ENCODE peak calls at places on chromosomes 13 and 19, in eight cellular contexts. One of them, this sample, is unnamed.

GRCh38 chr13:35926859-35927530 is 204.2 kb downstream of the DCLK1 start:
- DNase-seq in spleen: no peak
- DNase-seq in tibial nerve: peak; percentile 59
- DNase-seq in K562: no peak
- DNase-seq in uterus: peak; percentile 47
- DNase-seq in heart left ventricle: no peak
- DNase-seq in A549: no peak
- DNase-seq in upper lobe of left lung: no peak
- DNase-seq in this sample: no peak

GRCh38 chr13:51879133-51879532 is 17.4 kb downstream of the CCDC70 start:
- DNase-seq in spleen: no peak
- DNase-seq in tibial nerve: no peak
- DNase-seq in K562: no peak
- DNase-seq in uterus: no peak
- DNase-seq in heart left ventricle: no peak
- DNase-seq in A549: no peak
- DNase-seq in upper lobe of left lung: no peak
- DNase-seq in this sample: peak; percentile 13

GRCh38 chr13:60009300-60010248 is 154.2 kb downstream of the DIAPH3 start:
- DNase-seq in spleen: no peak
- DNase-seq in tibial nerve: no peak
- DNase-seq in K562: no peak
- DNase-seq in uterus: no peak
- DNase-seq in heart left ventricle: no peak
- DNase-seq in A549: peak; percentile 9
- DNase-seq in upper lobe of left lung: no peak
- DNase-seq in this sample: no peak

GRCh38 chr13:33536639-33537425 is 251.3 kb upstream of the STARD13 start:
- DNase-seq in spleen: no peak
- DNase-seq in tibial nerve: no peak
- DNase-seq in K562: no peak
- DNase-seq in uterus: no peak
- DNase-seq in heart left ventricle: no peak
- DNase-seq in A549: peak; percentile 10
- DNase-seq in upper lobe of left lung: no peak
- DNase-seq in this sample: no peak

GRCh38 chr13:42883771-42884170 is 102.4 kb downstream of the FAM216B start:
- DNase-seq in spleen: no peak
- DNase-seq in tibial nerve: no peak
- DNase-seq in K562: no peak
- DNase-seq in uterus: no peak
- DNase-seq in heart left ventricle: no peak
- DNase-seq in A549: peak; percentile 21
- DNase-seq in upper lobe of left lung: no peak
- DNase-seq in this sample: peak; percentile 33

GRCh38 chr19:58428617-58429016 is 11.3 kb downstream of the ZNF132 start:
- DNase-seq in spleen: no peak
- DNase-seq in tibial nerve: no peak
- DNase-seq in K562: no peak
- DNase-seq in uterus: no peak
- DNase-seq in heart left ventricle: no peak
- DNase-seq in A549: no peak
- DNase-seq in upper lobe of left lung: no peak
- DNase-seq in this sample: no peak

GRCh38 chr13:71118779-71119364 is 748.1 kb downstream of the DACH1 start:
- DNase-seq in spleen: no peak
- DNase-seq in tibial nerve: no peak
- DNase-seq in K562: no peak
- DNase-seq in uterus: no peak
- DNase-seq in heart left ventricle: no peak
- DNase-seq in A549: no peak
- DNase-seq in upper lobe of left lung: no peak
- DNase-seq in this sample: no peak

GRCh38 chr13:26614721-26615120 is 57.2 kb downstream of the WASF3 start:
- DNase-seq in spleen: no peak
- DNase-seq in tibial nerve: no peak
- DNase-seq in K562: no peak
- DNase-seq in uterus: no peak
- DNase-seq in heart left ventricle: no peak
- DNase-seq in A549: no peak
- DNase-seq in upper lobe of left lung: no peak
- DNase-seq in this sample: no peak

GRCh38 chr13:95243207-95243606 is 58.0 kb downstream of the ABCC4 start:
- DNase-seq in spleen: no peak
- DNase-seq in tibial nerve: no peak
- DNase-seq in K562: peak; percentile 71
- DNase-seq in uterus: no peak
- DNase-seq in heart left ventricle: no peak
- DNase-seq in A549: no peak
- DNase-seq in upper lobe of left lung: no peak
- DNase-seq in this sample: no peak

GRCh38 chr13:107518292-107518691 is 697.0 kb downstream of the LIG4 start:
- DNase-seq in spleen: no peak
- DNase-seq in tibial nerve: no peak
- DNase-seq in K562: no peak
- DNase-seq in uterus: no peak
- DNase-seq in heart left ventricle: no peak
- DNase-seq in A549: no peak
- DNase-seq in upper lobe of left lung: no peak
- DNase-seq in this sample: peak; percentile 18

DNA sequence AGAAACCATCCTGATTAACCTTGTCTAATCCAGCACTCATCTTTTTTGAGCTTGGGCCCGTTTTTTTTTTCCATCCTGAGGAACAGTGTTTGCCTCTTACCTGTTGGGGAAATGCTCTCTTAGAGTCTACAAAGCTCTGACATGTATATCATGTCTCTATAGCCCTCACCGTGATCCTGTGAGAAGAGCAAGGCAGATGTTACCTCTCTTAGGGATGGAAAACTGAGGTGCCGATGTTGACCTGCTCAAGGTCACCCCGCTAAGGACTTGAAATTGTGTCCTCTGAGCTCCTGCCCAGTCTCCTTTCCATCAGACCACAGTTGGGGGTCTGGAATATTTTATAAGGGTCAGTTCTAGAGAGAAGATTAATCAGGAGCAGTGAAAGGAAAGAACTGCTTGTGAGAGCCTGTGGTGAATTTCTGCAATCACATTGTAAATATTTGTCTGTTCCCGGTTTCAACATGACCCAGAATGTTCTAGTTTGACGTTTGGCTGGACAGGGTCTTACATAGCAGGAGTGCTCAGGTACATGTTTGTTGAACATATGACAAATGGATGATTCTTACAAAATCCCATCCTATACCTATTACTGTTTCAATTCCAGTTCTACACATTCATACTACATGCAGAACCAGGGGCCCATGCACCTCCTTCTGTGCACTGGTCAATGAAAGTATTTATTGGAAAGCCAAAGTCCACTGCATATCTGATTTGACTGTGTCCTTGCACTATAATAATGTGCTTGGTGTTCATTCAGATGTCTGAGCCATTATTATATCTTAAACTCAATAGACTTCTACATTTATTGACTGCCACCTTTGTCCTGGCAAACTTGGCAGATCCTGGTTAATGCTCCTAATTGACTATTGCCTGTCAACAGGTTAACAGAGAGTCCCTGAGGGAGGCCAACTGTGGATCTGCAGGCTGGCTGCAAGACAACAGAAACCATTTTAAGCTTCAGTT is 12.1 kb downstream of the SLC25A15 start:
- DNase-seq in spleen: no peak
- DNase-seq in tibial nerve: no peak
- DNase-seq in K562: no peak
- DNase-seq in uterus: no peak
- DNase-seq in heart left ventricle: no peak
- DNase-seq in A549: no peak
- DNase-seq in upper lobe of left lung: no peak
- DNase-seq in this sample: no peak
- TF ChIP-seq POLR2A in spleen: no peak
- TF ChIP-seq POLR2A in tibial nerve: no peak
- TF ChIP-seq POLR2A in K562: no peak
- TF ChIP-seq POLR2A in uterus: no peak
- TF ChIP-seq POLR2A in heart left ventricle: no peak
- TF ChIP-seq POLR2A in A549: no peak
- TF ChIP-seq POLR2A in upper lobe of left lung: no peak
- TF ChIP-seq POLR2A in this sample: no peak

GRCh38 chr19:16088351-16088984 is 12.2 kb downstream of the TPM4 start:
- DNase-seq in spleen: no peak
- DNase-seq in tibial nerve: no peak
- DNase-seq in K562: no peak
- DNase-seq in uterus: no peak
- DNase-seq in heart left ventricle: no peak
- DNase-seq in A549: peak; percentile 80
- DNase-seq in upper lobe of left lung: no peak
- DNase-seq in this sample: no peak
- TF ChIP-seq CTCF in spleen: no peak
- TF ChIP-seq CTCF in tibial nerve: no peak
- TF ChIP-seq CTCF in K562: no peak
- TF ChIP-seq CTCF in uterus: no peak
- TF ChIP-seq CTCF in heart left ventricle: no peak
- TF ChIP-seq CTCF in A549: no peak
- TF ChIP-seq CTCF in upper lobe of left lung: no peak
- TF ChIP-seq CTCF in this sample: peak; percentile 11

GRCh38 chr13:39468306-39468705 is 134.7 kb downstream of the LHFPL6 start:
- DNase-seq in spleen: no peak
- DNase-seq in tibial nerve: no peak
- DNase-seq in K562: no peak
- DNase-seq in uterus: no peak
- DNase-seq in heart left ventricle: no peak
- DNase-seq in A549: no peak
- DNase-seq in upper lobe of left lung: no peak
- DNase-seq in this sample: no peak
- TF ChIP-seq POLR2A in spleen: no peak
- TF ChIP-seq POLR2A in tibial nerve: no peak
- TF ChIP-seq POLR2A in K562: no peak
- TF ChIP-seq POLR2A in uterus: no peak
- TF ChIP-seq POLR2A in heart left ventricle: no peak
- TF ChIP-seq POLR2A in A549: no peak
- TF ChIP-seq POLR2A in upper lobe of left lung: no peak
- TF ChIP-seq POLR2A in this sample: no peak

GRCh38 chr19:52351512-52351911 is 15.5 kb downstream of the ZNF610 start:
- DNase-seq in spleen: no peak
- DNase-seq in tibial nerve: no peak
- DNase-seq in K562: no peak
- DNase-seq in uterus: no peak
- DNase-seq in heart left ventricle: no peak
- DNase-seq in A549: no peak
- DNase-seq in upper lobe of left lung: no peak
- DNase-seq in this sample: peak; percentile 55
- TF ChIP-seq CTCF in spleen: no peak
- TF ChIP-seq CTCF in tibial nerve: no peak
- TF ChIP-seq CTCF in K562: peak; percentile 20
- TF ChIP-seq CTCF in uterus: no peak
- TF ChIP-seq CTCF in heart left ventricle: no peak
- TF ChIP-seq CTCF in A549: no peak
- TF ChIP-seq CTCF in upper lobe of left lung: no peak
- TF ChIP-seq CTCF in this sample: peak; percentile 48

DNA sequence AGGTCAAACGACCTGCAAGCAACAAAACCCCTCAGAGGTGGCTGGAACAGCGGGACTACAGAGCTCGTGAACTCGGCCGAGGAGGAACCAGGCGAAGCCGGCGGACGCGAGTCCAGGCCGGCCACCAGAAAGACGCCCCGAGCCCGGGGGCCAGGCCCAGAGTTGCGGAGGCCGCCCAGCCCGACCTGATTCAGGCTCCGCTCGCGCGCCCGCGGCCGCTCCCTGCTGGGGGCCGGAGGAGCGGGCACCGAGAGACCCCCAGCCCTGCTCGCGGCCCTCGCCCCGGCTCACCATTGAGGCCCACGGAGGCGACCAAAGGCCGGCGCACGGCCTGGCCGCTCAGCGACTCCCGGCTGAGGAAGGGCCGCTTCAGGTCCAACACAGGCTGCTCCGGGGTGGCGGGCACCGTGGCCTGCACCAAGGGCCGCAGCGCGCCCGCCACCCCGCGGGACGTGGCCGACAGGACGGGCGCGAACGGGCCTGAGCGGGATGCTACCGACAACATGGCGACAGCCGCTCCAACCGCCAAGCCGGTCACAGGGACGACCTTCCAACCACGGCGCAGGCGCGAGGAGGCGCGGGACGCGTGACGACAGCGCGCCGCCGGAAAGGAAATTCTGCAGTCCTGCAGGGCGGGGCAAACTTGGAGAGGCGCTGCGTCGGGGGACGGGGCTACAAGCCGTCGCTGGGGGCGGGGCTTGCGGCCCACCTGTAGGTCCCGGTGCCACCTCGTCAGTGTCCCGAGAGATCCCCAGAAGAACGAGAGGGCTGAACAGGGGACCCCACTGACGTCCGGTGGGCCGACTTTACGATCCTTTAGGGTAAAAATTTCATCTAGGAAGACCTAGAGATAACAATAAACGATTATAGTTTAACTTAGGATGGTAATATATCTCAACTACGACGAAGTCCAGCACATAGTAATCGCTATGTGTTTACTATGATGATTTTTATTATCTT is at the start of gene UQCRFS1:
- DNase-seq in spleen: peak; percentile 98
- DNase-seq in tibial nerve: peak; percentile 85
- DNase-seq in K562: peak; percentile 91
- DNase-seq in uterus: peak; percentile 94
- DNase-seq in heart left ventricle: peak; percentile 95
- DNase-seq in A549: peak; percentile 99
- DNase-seq in upper lobe of left lung: peak; percentile 99
- DNase-seq in this sample: peak; percentile 90
- TF ChIP-seq POLR2A in spleen: no peak
- TF ChIP-seq POLR2A in tibial nerve: peak; percentile 85
- TF ChIP-seq POLR2A in K562: peak; percentile 86
- TF ChIP-seq POLR2A in uterus: peak; percentile 84
- TF ChIP-seq POLR2A in heart left ventricle: peak; percentile 89
- TF ChIP-seq POLR2A in A549: peak; percentile 82
- TF ChIP-seq POLR2A in upper lobe of left lung: peak; percentile 92
- TF ChIP-seq POLR2A in this sample: peak; percentile 28